ENCODE peak calls at places on chromosomes 12 and 14, in seven cellular contexts. One of them, this sample, is unnamed.

GRCh38 chr12:56115329-56115728 is 1.1 kb upstream of the RPL41 start:
- DNase-seq in A549: no peak
- DNase-seq in Peyer's patch: no peak
- DNase-seq in prostate gland: no peak
- DNase-seq in ovary: peak
- DNase-seq in esophagus muscularis mucosa: no peak
- DNase-seq in stomach: no peak
- DNase-seq in this sample: no peak

GRCh38 chr12:131793623-131794022 is 34.6 kb upstream of the MMP17 start:
- DNase-seq in ovary: no peak
- DNase-seq in esophagus muscularis mucosa: no peak
- DNase-seq in Peyer's patch: no peak
- DNase-seq in stomach: no peak
- DNase-seq in prostate gland: no peak
- DNase-seq in A549: no peak
- DNase-seq in this sample: no peak

GRCh38 chr12:93415723-93416464 is 25.9 kb downstream of the UBE2N start:
- DNase-seq in prostate gland: no peak
- DNase-seq in Peyer's patch: no peak
- DNase-seq in stomach: no peak
- DNase-seq in esophagus muscularis mucosa: no peak
- DNase-seq in ovary: no peak
- DNase-seq in A549: no peak
- DNase-seq in this sample: no peak

GRCh38 chr14:50410921-50411320 is 14.2 kb upstream of the CDKL1 start:
- DNase-seq in Peyer's patch: no peak
- DNase-seq in prostate gland: no peak
- DNase-seq in ovary: no peak
- DNase-seq in A549: no peak
- DNase-seq in stomach: no peak
- DNase-seq in esophagus muscularis mucosa: no peak
- DNase-seq in this sample: no peak

GRCh38 chr14:95460647-95461478 is 55.6 kb downstream of the SYNE3 start:
- DNase-seq in Peyer's patch: peak
- DNase-seq in A549: peak
- DNase-seq in ovary: peak
- DNase-seq in stomach: no peak
- DNase-seq in esophagus muscularis mucosa: peak
- DNase-seq in prostate gland: no peak
- DNase-seq in this sample: peak

GRCh38 chr12:623172-623864 is 39.9 kb downstream of the NINJ2 start:
- DNase-seq in A549: no peak
- DNase-seq in Peyer's patch: no peak
- DNase-seq in stomach: no peak
- DNase-seq in esophagus muscularis mucosa: no peak
- DNase-seq in prostate gland: no peak
- DNase-seq in ovary: no peak
- DNase-seq in this sample: no peak

GRCh38 chr14:30657606-30658163 is 35.6 kb downstream of the SCFD1 start:
- DNase-seq in esophagus muscularis mucosa: no peak
- DNase-seq in ovary: no peak
- DNase-seq in A549: peak
- DNase-seq in stomach: no peak
- DNase-seq in Peyer's patch: no peak
- DNase-seq in prostate gland: no peak
- DNase-seq in this sample: no peak

GRCh38 chr12:81627336-81628189 is 131.6 kb downstream of the PPFIA2 start:
- DNase-seq in A549: peak
- DNase-seq in Peyer's patch: no peak
- DNase-seq in ovary: no peak
- DNase-seq in stomach: no peak
- DNase-seq in esophagus muscularis mucosa: no peak
- DNase-seq in prostate gland: peak
- DNase-seq in this sample: no peak

GRCh38 chr12:54125950-54126695 is 62.7 kb downstream of the SMUG1 start:
- DNase-seq in Peyer's patch: peak
- DNase-seq in A549: no peak
- DNase-seq in prostate gland: no peak
- DNase-seq in stomach: peak
- DNase-seq in ovary: peak
- DNase-seq in esophagus muscularis mucosa: no peak
- DNase-seq in this sample: peak

GRCh38 chr12:1091350-1091749 is 100.3 kb downstream of the ERC1 start:
- DNase-seq in ovary: no peak
- DNase-seq in stomach: no peak
- DNase-seq in A549: no peak
- DNase-seq in esophagus muscularis mucosa: no peak
- DNase-seq in prostate gland: no peak
- DNase-seq in Peyer's patch: no peak
- DNase-seq in this sample: no peak

GRCh38 chr14:104003616-104004015 is 61.3 kb upstream of the RD3L start:
- DNase-seq in esophagus muscularis mucosa: no peak
- DNase-seq in A549: no peak
- DNase-seq in Peyer's patch: no peak
- DNase-seq in stomach: no peak
- DNase-seq in prostate gland: no peak
- DNase-seq in ovary: no peak
- DNase-seq in this sample: no peak

GRCh38 chr14:89303452-89304435 is 113.3 kb downstream of the FOXN3 start:
- DNase-seq in esophagus muscularis mucosa: no peak
- DNase-seq in A549: no peak
- DNase-seq in prostate gland: peak
- DNase-seq in stomach: peak
- DNase-seq in ovary: peak
- DNase-seq in Peyer's patch: peak
- DNase-seq in this sample: no peak

GRCh38 chr14:89307409-89307808 is 109.6 kb downstream of the FOXN3 start:
- DNase-seq in A549: no peak
- DNase-seq in Peyer's patch: no peak
- DNase-seq in ovary: no peak
- DNase-seq in esophagus muscularis mucosa: no peak
- DNase-seq in prostate gland: no peak
- DNase-seq in stomach: no peak
- DNase-seq in this sample: no peak

GRCh38 chr14:89308232-89308959 is 108.6 kb downstream of the FOXN3 start:
- DNase-seq in stomach: no peak
- DNase-seq in ovary: no peak
- DNase-seq in A549: no peak
- DNase-seq in esophagus muscularis mucosa: no peak
- DNase-seq in prostate gland: no peak
- DNase-seq in Peyer's patch: no peak
- DNase-seq in this sample: no peak

GRCh38 chr14:89302396-89302950 is 114.6 kb downstream of the FOXN3 start:
- DNase-seq in prostate gland: no peak
- DNase-seq in esophagus muscularis mucosa: no peak
- DNase-seq in ovary: no peak
- DNase-seq in A549: no peak
- DNase-seq in stomach: no peak
- DNase-seq in Peyer's patch: no peak
- DNase-seq in this sample: no peak

DNA sequence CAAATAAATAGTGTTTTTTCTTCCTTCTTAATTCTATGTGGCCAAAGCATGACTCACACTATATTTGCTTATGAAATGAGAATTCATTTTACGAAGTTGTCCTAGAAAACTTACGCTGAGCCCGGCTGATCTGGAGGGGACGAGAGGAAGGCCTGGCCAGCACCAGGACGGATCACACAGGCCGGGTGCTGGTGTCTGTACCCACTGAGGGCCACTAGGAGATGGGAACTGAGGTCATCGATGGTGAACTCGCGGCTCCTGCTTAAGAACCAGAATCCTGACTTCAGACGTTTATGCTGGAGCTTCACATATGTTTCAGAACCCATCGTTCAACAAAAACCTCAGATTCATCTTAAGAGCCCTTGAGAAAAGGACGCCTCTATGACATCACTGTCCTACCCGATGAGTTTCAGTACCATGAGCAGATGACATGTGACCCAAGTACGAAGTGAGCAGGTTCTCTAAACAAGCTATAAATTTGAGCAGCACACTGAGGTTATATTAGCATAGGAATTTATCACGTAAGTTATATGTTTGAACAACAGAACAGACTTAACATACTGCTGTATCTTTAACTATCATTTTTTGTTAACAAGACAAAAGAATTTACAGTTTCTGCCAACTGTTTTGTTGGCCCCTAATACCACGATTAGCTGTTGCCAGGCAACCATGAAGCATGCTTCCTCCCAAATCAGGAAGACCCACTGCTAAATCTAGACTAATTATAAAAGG is 111.9 kb downstream of the FOXN3 start:
- DNase-seq in A549: no peak
- DNase-seq in prostate gland: peak
- DNase-seq in esophagus muscularis mucosa: no peak
- DNase-seq in stomach: no peak
- DNase-seq in ovary: peak
- DNase-seq in Peyer's patch: peak
- DNase-seq in this sample: no peak
- H3K4me3 ChIP-seq in A549: no peak
- H3K4me3 ChIP-seq in prostate gland: no peak
- H3K4me3 ChIP-seq in esophagus muscularis mucosa: no peak
- H3K4me3 ChIP-seq in stomach: no peak
- H3K4me3 ChIP-seq in ovary: no peak
- H3K4me3 ChIP-seq in Peyer's patch: no peak
- H3K4me3 ChIP-seq in this sample: no peak

GRCh38 chr14:21091784-21092146 is 6.7 kb downstream of the ZNF219 start:
- DNase-seq in ovary: no peak
- DNase-seq in A549: no peak
- DNase-seq in Peyer's patch: no peak
- DNase-seq in stomach: no peak
- DNase-seq in prostate gland: no peak
- DNase-seq in esophagus muscularis mucosa: no peak
- DNase-seq in this sample: no peak

GRCh38 chr14:21089877-21090193 is 8.6 kb downstream of the ZNF219 start:
- DNase-seq in stomach: no peak
- DNase-seq in A549: no peak
- DNase-seq in esophagus muscularis mucosa: no peak
- DNase-seq in prostate gland: no peak
- DNase-seq in Peyer's patch: no peak
- DNase-seq in ovary: no peak
- DNase-seq in this sample: no peak

GRCh38 chr14:21089271-21089670 is 9.2 kb downstream of the ZNF219 start:
- DNase-seq in ovary: no peak
- DNase-seq in stomach: no peak
- DNase-seq in Peyer's patch: no peak
- DNase-seq in A549: no peak
- DNase-seq in esophagus muscularis mucosa: no peak
- DNase-seq in prostate gland: no peak
- DNase-seq in this sample: no peak

GRCh38 chr14:21090940-21091663 is 7.4 kb downstream of the ZNF219 start:
- DNase-seq in stomach: no peak
- DNase-seq in Peyer's patch: no peak
- DNase-seq in prostate gland: no peak
- DNase-seq in A549: no peak
- DNase-seq in ovary: no peak
- DNase-seq in esophagus muscularis mucosa: no peak
- DNase-seq in this sample: no peak

GRCh38 chr14:21090194-21090939 is 8.1 kb downstream of the ZNF219 start:
- DNase-seq in prostate gland: no peak
- DNase-seq in ovary: peak
- DNase-seq in esophagus muscularis mucosa: no peak
- DNase-seq in Peyer's patch: no peak
- DNase-seq in stomach: no peak
- DNase-seq in A549: peak
- DNase-seq in this sample: no peak
- TF ChIP-seq POLR2A in prostate gland: no peak
- TF ChIP-seq POLR2A in ovary: no peak
- TF ChIP-seq POLR2A in esophagus muscularis mucosa: no peak
- TF ChIP-seq POLR2A in Peyer's patch: no peak
- TF ChIP-seq POLR2A in stomach: no peak
- TF ChIP-seq POLR2A in A549: no peak
- TF ChIP-seq POLR2A in this sample: no peak

GRCh38 chr12:124507188-124508109 is 60.0 kb downstream of the NCOR2 start:
- DNase-seq in A549: no peak
- DNase-seq in Peyer's patch: no peak
- DNase-seq in prostate gland: no peak
- DNase-seq in esophagus muscularis mucosa: no peak
- DNase-seq in ovary: peak
- DNase-seq in stomach: no peak
- DNase-seq in this sample: no peak

GRCh38 chr12:124509300-124509675 is 58.1 kb downstream of the NCOR2 start:
- DNase-seq in Peyer's patch: no peak
- DNase-seq in stomach: no peak
- DNase-seq in prostate gland: no peak
- DNase-seq in ovary: no peak
- DNase-seq in A549: no peak
- DNase-seq in esophagus muscularis mucosa: no peak
- DNase-seq in this sample: no peak

GRCh38 chr12:124506832-124507153 is 60.6 kb downstream of the NCOR2 start:
- DNase-seq in prostate gland: no peak
- DNase-seq in esophagus muscularis mucosa: no peak
- DNase-seq in ovary: no peak
- DNase-seq in A549: no peak
- DNase-seq in stomach: no peak
- DNase-seq in Peyer's patch: no peak
- DNase-seq in this sample: no peak

GRCh38 chr12:124509676-124510300 is 57.6 kb downstream of the NCOR2 start:
- DNase-seq in ovary: peak
- DNase-seq in A549: no peak
- DNase-seq in stomach: peak
- DNase-seq in esophagus muscularis mucosa: peak
- DNase-seq in prostate gland: peak
- DNase-seq in Peyer's patch: no peak
- DNase-seq in this sample: peak

GRCh38 chr12:124508323-124509096 is 58.9 kb downstream of the NCOR2 start:
- DNase-seq in A549: no peak
- DNase-seq in stomach: no peak
- DNase-seq in Peyer's patch: peak
- DNase-seq in prostate gland: no peak
- DNase-seq in esophagus muscularis mucosa: no peak
- DNase-seq in ovary: no peak
- DNase-seq in this sample: no peak
- TF ChIP-seq CTCF in A549: peak
- TF ChIP-seq CTCF in stomach: no peak
- TF ChIP-seq CTCF in Peyer's patch: no peak
- TF ChIP-seq CTCF in prostate gland: no peak
- TF ChIP-seq CTCF in esophagus muscularis mucosa: no peak
- TF ChIP-seq CTCF in ovary: no peak
- TF ChIP-seq CTCF in this sample: no peak

GRCh38 chr12:119594399-119594730 is 791 bp downstream of the TMEM233 start:
- DNase-seq in prostate gland: no peak
- DNase-seq in Peyer's patch: no peak
- DNase-seq in esophagus muscularis mucosa: peak
- DNase-seq in A549: no peak
- DNase-seq in ovary: no peak
- DNase-seq in stomach: no peak
- DNase-seq in this sample: no peak

GRCh38 chr12:119594772-119595445 is 1.3 kb downstream of the TMEM233 start:
- DNase-seq in A549: no peak
- DNase-seq in ovary: no peak
- DNase-seq in Peyer's patch: no peak
- DNase-seq in stomach: no peak
- DNase-seq in prostate gland: no peak
- DNase-seq in esophagus muscularis mucosa: peak
- DNase-seq in this sample: no peak

GRCh38 chr12:119589634-119590033 is 3.9 kb upstream of the TMEM233 start:
- DNase-seq in prostate gland: no peak
- DNase-seq in ovary: no peak
- DNase-seq in Peyer's patch: no peak
- DNase-seq in esophagus muscularis mucosa: peak
- DNase-seq in A549: no peak
- DNase-seq in stomach: no peak
- DNase-seq in this sample: no peak

GRCh38 chr12:119592232-119592631 is 1.3 kb upstream of the TMEM233 start:
- DNase-seq in Peyer's patch: no peak
- DNase-seq in prostate gland: no peak
- DNase-seq in A549: no peak
- DNase-seq in ovary: no peak
- DNase-seq in stomach: no peak
- DNase-seq in esophagus muscularis mucosa: peak
- DNase-seq in this sample: no peak

GRCh38 chr12:119593578-119594398 is at the start of gene TMEM233:
- DNase-seq in A549: no peak
- DNase-seq in prostate gland: no peak
- DNase-seq in stomach: no peak
- DNase-seq in esophagus muscularis mucosa: peak
- DNase-seq in Peyer's patch: no peak
- DNase-seq in ovary: no peak
- DNase-seq in this sample: no peak
- H3K4me3 ChIP-seq in A549: peak
- H3K4me3 ChIP-seq in prostate gland: no peak
- H3K4me3 ChIP-seq in stomach: peak
- H3K4me3 ChIP-seq in esophagus muscularis mucosa: peak
- H3K4me3 ChIP-seq in Peyer's patch: peak
- H3K4me3 ChIP-seq in ovary: no peak
- H3K4me3 ChIP-seq in this sample: peak

This sample was measured in lower leg skin.